ENCODE peak calls at places on chromosome 11, in six cellular contexts. A is dorsolateral prefrontal cortex, Z is fibroblast of mammary gland, V is foreskin keratinocyte, Q is WTC11, M is MM.1S. B is an unnamed sample.

GRCh38 chr11:78791254-78791653 is 216.6 kb upstream of the NARS2 start:
- DNase-seq in A (no peak), Z (no peak), V (no peak), Q (no peak), M (no peak), B (no peak)

GRCh38 chr11:79441159-79441875 is 487 bp upstream of the TENM4 start:
- DNase-seq in A (no peak), Z (peak; percentile 23), V (no peak), Q (no peak), M (no peak), B (no peak)

GRCh38 chr11:108278954-108279353 is 56.1 kb downstream of the ATM start:
- DNase-seq in A (no peak), Z (no peak), V (no peak), Q (no peak), M (no peak), B (no peak)

GRCh38 chr11:75242722-75243600 is 2.4 kb downstream of the TPBGL start:
- DNase-seq in A (no peak), Z (no peak), V (no peak), Q (peak; percentile 14), M (no peak), B (no peak)

GRCh38 chr11:70435765-70436500 is 37.6 kb downstream of the CTTN start:
- DNase-seq in A (no peak), Z (no peak), V (no peak), Q (no peak), M (no peak), B (no peak)

GRCh38 chr11:128341280-128341679 is 246.1 kb downstream of the ETS1 start:
- DNase-seq in A (no peak), Z (peak; percentile 36), V (no peak), Q (no peak), M (no peak), B (no peak)

GRCh38 chr11:201936-202335 is 5.3 kb downstream of the BET1L start:
- DNase-seq in A (no peak), Z (no peak), V (no peak), Q (peak; percentile 6), M (no peak), B (no peak)

GRCh38 chr11:88206746-88207145 is 31.5 kb upstream of the RAB38 start:
- DNase-seq in A (no peak), Z (peak; percentile 28), V (peak; percentile 28), Q (no peak), M (no peak), B (no peak)

GRCh38 chr11:85740464-85741400 is 54.7 kb upstream of the CCDC89 start:
- DNase-seq in A (no peak), Z (no peak), V (no peak), Q (no peak), M (no peak), B (no peak)

GRCh38 chr11:93396356-93396755 is 65.8 kb downstream of the DEUP1 start:
- DNase-seq in A (no peak), Z (no peak), V (peak; percentile 24), Q (no peak), M (no peak), B (no peak)

GRCh38 chr11:124536520-124536919 is 6.9 kb downstream of the OR8B12 start:
- DNase-seq in A (peak; percentile 27), Z (peak; percentile 79), V (peak; percentile 40), Q (peak; percentile 63), M (no peak), B (no peak)

GRCh38 chr11:132848336-132848735 is 684.0 kb downstream of the OPCML start:
- DNase-seq in A (no peak), Z (no peak), V (peak; percentile 4), Q (no peak), M (no peak), B (no peak)

GRCh38 chr11:14029971-14030531 is 67.5 kb downstream of the SPON1 start:
- DNase-seq in A (no peak), Z (peak; percentile 88), V (no peak), Q (no peak), M (no peak), B (peak; percentile 40)

GRCh38 chr11:77557553-77557952 is 32.2 kb upstream of the AQP11 start:
- DNase-seq in A (no peak), Z (peak; percentile 31), V (no peak), Q (peak; percentile 53), M (peak; percentile 62), B (no peak)

GRCh38 chr11:36564376-36565032 is 3.3 kb upstream of the RAG1 start:
- DNase-seq in A (peak; percentile 40), Z (peak; percentile 62), V (peak; percentile 23), Q (no peak), M (peak; percentile 64), B (peak; percentile 18)

GRCh38 chr11:65224939-65225283 is 36.9 kb upstream of the POLA2 start:
- DNase-seq in A (no peak), Z (peak; percentile 73), V (peak; percentile 31), Q (no peak), M (no peak), B (peak; percentile 12)

GRCh38 chr11:73271936-73272679 is at the start of gene P2RY6:
- DNase-seq in A (no peak), Z (peak; percentile 37), V (peak; percentile 61), Q (peak; percentile 13), M (peak; percentile 87), B (no peak)

GRCh38 chr11:43515090-43515489 is 156.4 kb downstream of the TTC17 start:
- DNase-seq in A (peak; percentile 9), Z (no peak), V (no peak), Q (peak; percentile 57), M (no peak), B (no peak)

GRCh38 chr11:7964873-7965272 is 374 bp downstream of the NLRP10 start:
- DNase-seq in A (no peak), Z (peak; percentile 87), V (no peak), Q (no peak), M (no peak), B (no peak)

GRCh38 chr11:2197771-2198520 is 26.3 kb upstream of the TH start:
- DNase-seq in A (no peak), Z (no peak), V (no peak), Q (no peak), M (no peak), B (no peak)

GRCh38 chr11:99766816-99767215 is 746.1 kb downstream of the CNTN5 start:
- DNase-seq in A (no peak), Z (no peak), V (no peak), Q (no peak), M (no peak), B (no peak)

GRCh38 chr11:84290647-84291046 is 1004.5 kb upstream of the CCDC90B start:
- DNase-seq in A (no peak), Z (peak; percentile 55), V (no peak), Q (no peak), M (no peak), B (no peak)

GRCh38 chr11:10550503-10550902 is 9.5 kb upstream of the RNF141 start:
- DNase-seq in A (no peak), Z (peak; percentile 68), V (peak; percentile 10), Q (no peak), M (no peak), B (no peak)

GRCh38 chr11:61955416-61956135 is 5.4 kb downstream of the BEST1 start:
- DNase-seq in A (no peak), Z (no peak), V (no peak), Q (peak; percentile 90), M (no peak), B (no peak)

GRCh38 chr11:3128356-3129180 is 36.5 kb downstream of the OSBPL5 start:
- DNase-seq in A (no peak), Z (no peak), V (no peak), Q (no peak), M (no peak), B (no peak)

GRCh38 chr11:74971424-74971823 is 17.3 kb upstream of the NEU3 start:
- DNase-seq in A (no peak), Z (no peak), V (no peak), Q (no peak), M (no peak), B (no peak)

GRCh38 chr11:19432370-19433163 is 191.8 kb upstream of the E2F8 start:
- DNase-seq in A (no peak), Z (peak; percentile 97), V (peak; percentile 73), Q (no peak), M (peak; percentile 86), B (peak; percentile 76)

GRCh38 chr11:109619498-109619897 is 197.5 kb downstream of the C11orf87 start:
- DNase-seq in A (no peak), Z (no peak), V (peak; percentile 89), Q (no peak), M (no peak), B (no peak)

GRCh38 chr11:63862923-63863322 is 24.0 kb downstream of the MARK2 start:
- DNase-seq in A (no peak), Z (no peak), V (no peak), Q (no peak), M (no peak), B (no peak)

GRCh38 chr11:46547579-46547978 is 46.2 kb downstream of the AMBRA1 start:
- DNase-seq in A (no peak), Z (no peak), V (no peak), Q (no peak), M (no peak), B (no peak)
- TF ChIP-seq CTCF in A (no peak), Z (no peak), V (no peak), Q (no peak), M (no peak), B (no peak)

GRCh38 chr11:112270551-112271180 is 10.0 kb upstream of the PLET1 start:
- DNase-seq in A (no peak), Z (no peak), V (no peak), Q (peak; percentile 21), M (no peak), B (no peak)

GRCh38 chr11:112271242-112271641 is 10.6 kb upstream of the PLET1 start:
- DNase-seq in A (no peak), Z (no peak), V (no peak), Q (no peak), M (no peak), B (no peak)

GRCh38 chr11:112273066-112273465 is 12.4 kb upstream of the PLET1 start:
- DNase-seq in A (no peak), Z (no peak), V (no peak), Q (no peak), M (no peak), B (no peak)

GRCh38 chr11:112277029-112277428 is 16.4 kb upstream of the PLET1 start:
- DNase-seq in A (no peak), Z (no peak), V (no peak), Q (no peak), M (no peak), B (no peak)

GRCh38 chr11:112274007-112274783 is 13.5 kb upstream of the PLET1 start:
- DNase-seq in A (no peak), Z (no peak), V (no peak), Q (no peak), M (no peak), B (no peak)
- TF ChIP-seq CTCF in A (no peak), Z (no peak), V (no peak), Q (no peak), M (peak; percentile 4), B (no peak)

GRCh38 chr11:118434553-118435232 is 1.6 kb upstream of the KMT2A start:
- DNase-seq in A (peak; percentile 34), Z (peak; percentile 24), V (no peak), Q (peak; percentile 62), M (peak; percentile 31), B (no peak)
- TF ChIP-seq CTCF in A (no peak), Z (no peak), V (peak; percentile 18), Q (no peak), M (no peak), B (no peak)

DNA sequence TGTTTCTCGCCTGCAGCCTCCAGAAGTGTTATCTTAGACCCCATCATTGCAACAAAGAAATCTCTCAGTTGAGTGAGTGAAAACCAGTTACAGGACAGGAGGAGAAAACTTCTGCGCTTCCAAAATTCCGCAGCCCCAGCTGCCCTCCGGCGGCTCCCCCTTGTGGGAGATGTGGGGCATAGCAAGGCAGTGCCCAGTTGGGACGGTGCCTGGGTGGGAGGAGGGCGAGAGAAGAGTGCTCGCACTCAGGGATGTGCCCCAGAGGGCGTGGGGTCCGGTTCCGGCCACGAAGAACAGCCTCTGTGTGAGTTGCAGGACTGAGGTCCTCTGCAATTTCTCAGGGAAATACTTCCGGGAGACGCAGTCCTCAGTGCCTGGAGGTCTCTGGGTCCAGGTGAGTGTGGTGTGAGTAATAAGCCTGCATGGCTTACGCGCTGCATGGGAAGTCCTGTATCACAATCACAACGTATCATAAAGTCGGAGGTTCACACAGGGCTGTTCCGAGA is 87.0 kb upstream of the BLID start:
- DNase-seq in A (peak; percentile 73), Z (peak; percentile 76), V (peak; percentile 83), Q (peak; percentile 84), M (peak; percentile 46), B (peak; percentile 52)
- TF ChIP-seq CTCF in A (peak; percentile 99), Z (peak; percentile 99), V (peak; percentile 99), Q (peak; percentile 89), M (peak; percentile 94), B (no peak)